ENCODE peak calls at places on chromosomes 7 and 10, in eight cellular contexts. One of them, this sample, is unnamed.

GRCh38 chr7:106757846-106758245 is 96.9 kb upstream of the CCDC71L start:
- DNase-seq in aorta: peak
- DNase-seq in putamen: no peak
- DNase-seq in HEK293T: no peak
- DNase-seq in GM12864: no peak
- DNase-seq in left cardiac atrium: peak
- DNase-seq in RWPE1: no peak
- DNase-seq in cardiac fibroblast: peak
- DNase-seq in this sample: no peak

GRCh38 chr10:12984165-12984747 is 17.3 kb downstream of the CCDC3 start:
- DNase-seq in aorta: no peak
- DNase-seq in putamen: no peak
- DNase-seq in HEK293T: no peak
- DNase-seq in GM12864: no peak
- DNase-seq in left cardiac atrium: no peak
- DNase-seq in RWPE1: no peak
- DNase-seq in cardiac fibroblast: peak
- DNase-seq in this sample: no peak

GRCh38 chr7:20301311-20301939 is 29.3 kb upstream of the ITGB8 start:
- DNase-seq in aorta: no peak
- DNase-seq in putamen: no peak
- DNase-seq in HEK293T: no peak
- DNase-seq in GM12864: no peak
- DNase-seq in left cardiac atrium: no peak
- DNase-seq in RWPE1: peak
- DNase-seq in cardiac fibroblast: peak
- DNase-seq in this sample: no peak

GRCh38 chr10:128361487-128361886 is 235.3 kb upstream of the MKI67 start:
- DNase-seq in aorta: no peak
- DNase-seq in putamen: no peak
- DNase-seq in HEK293T: no peak
- DNase-seq in GM12864: no peak
- DNase-seq in left cardiac atrium: no peak
- DNase-seq in RWPE1: no peak
- DNase-seq in cardiac fibroblast: no peak
- DNase-seq in this sample: no peak

GRCh38 chr10:1199897-1200721 is 143.9 kb downstream of the WDR37 start:
- DNase-seq in aorta: no peak
- DNase-seq in putamen: peak
- DNase-seq in HEK293T: no peak
- DNase-seq in GM12864: no peak
- DNase-seq in left cardiac atrium: no peak
- DNase-seq in RWPE1: no peak
- DNase-seq in cardiac fibroblast: no peak
- DNase-seq in this sample: no peak

GRCh38 chr10:49273626-49274025 is 25.3 kb upstream of the C10orf71 start:
- DNase-seq in aorta: no peak
- DNase-seq in putamen: no peak
- DNase-seq in HEK293T: no peak
- DNase-seq in GM12864: no peak
- DNase-seq in left cardiac atrium: no peak
- DNase-seq in RWPE1: no peak
- DNase-seq in cardiac fibroblast: no peak
- DNase-seq in this sample: peak

GRCh38 chr7:140506788-140507464 is 27.6 kb upstream of the MKRN1 start:
- DNase-seq in aorta: peak
- DNase-seq in putamen: no peak
- DNase-seq in HEK293T: peak
- DNase-seq in GM12864: no peak
- DNase-seq in left cardiac atrium: peak
- DNase-seq in RWPE1: no peak
- DNase-seq in cardiac fibroblast: peak
- DNase-seq in this sample: no peak

GRCh38 chr10:79208251-79208983 is 138.9 kb upstream of the PPIF start:
- DNase-seq in aorta: no peak
- DNase-seq in putamen: no peak
- DNase-seq in HEK293T: no peak
- DNase-seq in GM12864: no peak
- DNase-seq in left cardiac atrium: no peak
- DNase-seq in RWPE1: no peak
- DNase-seq in cardiac fibroblast: no peak
- DNase-seq in this sample: no peak

GRCh38 chr7:50718311-50718710 is 64.4 kb downstream of the GRB10 start:
- DNase-seq in aorta: no peak
- DNase-seq in putamen: no peak
- DNase-seq in HEK293T: no peak
- DNase-seq in GM12864: no peak
- DNase-seq in left cardiac atrium: no peak
- DNase-seq in RWPE1: no peak
- DNase-seq in cardiac fibroblast: no peak
- DNase-seq in this sample: no peak

GRCh38 chr10:32244011-32244410 is 102.9 kb downstream of the EPC1 start:
- DNase-seq in aorta: no peak
- DNase-seq in putamen: no peak
- DNase-seq in HEK293T: no peak
- DNase-seq in GM12864: no peak
- DNase-seq in left cardiac atrium: no peak
- DNase-seq in RWPE1: no peak
- DNase-seq in cardiac fibroblast: no peak
- DNase-seq in this sample: no peak

GRCh38 chr7:137718360-137718759 is 128.4 kb downstream of the DGKI start:
- DNase-seq in aorta: peak
- DNase-seq in putamen: no peak
- DNase-seq in HEK293T: no peak
- DNase-seq in GM12864: no peak
- DNase-seq in left cardiac atrium: no peak
- DNase-seq in RWPE1: no peak
- DNase-seq in cardiac fibroblast: no peak
- DNase-seq in this sample: no peak

GRCh38 chr10:97851341-97852001 is 1.8 kb downstream of the GOLGA7B start:
- DNase-seq in aorta: no peak
- DNase-seq in putamen: peak
- DNase-seq in HEK293T: no peak
- DNase-seq in GM12864: no peak
- DNase-seq in left cardiac atrium: no peak
- DNase-seq in RWPE1: no peak
- DNase-seq in cardiac fibroblast: no peak
- DNase-seq in this sample: no peak

GRCh38 chr7:19561121-19561805 is 147.6 kb downstream of the POLR1F start:
- DNase-seq in aorta: no peak
- DNase-seq in putamen: no peak
- DNase-seq in HEK293T: no peak
- DNase-seq in GM12864: no peak
- DNase-seq in left cardiac atrium: no peak
- DNase-seq in RWPE1: no peak
- DNase-seq in cardiac fibroblast: peak
- DNase-seq in this sample: no peak

GRCh38 chr7:47606176-47606575 is 24.3 kb upstream of the TNS3 start:
- DNase-seq in aorta: no peak
- DNase-seq in putamen: no peak
- DNase-seq in HEK293T: no peak
- DNase-seq in GM12864: no peak
- DNase-seq in left cardiac atrium: no peak
- DNase-seq in RWPE1: no peak
- DNase-seq in cardiac fibroblast: no peak
- DNase-seq in this sample: no peak

GRCh38 chr7:27188666-27189559 is 3.9 kb upstream of the HOXA11 start:
- DNase-seq in aorta: peak
- DNase-seq in putamen: no peak
- DNase-seq in HEK293T: no peak
- DNase-seq in GM12864: no peak
- DNase-seq in left cardiac atrium: no peak
- DNase-seq in RWPE1: no peak
- DNase-seq in cardiac fibroblast: peak
- DNase-seq in this sample: no peak

GRCh38 chr10:20494474-20494873 is 402.6 kb downstream of the NEBL start:
- DNase-seq in aorta: no peak
- DNase-seq in putamen: no peak
- DNase-seq in HEK293T: no peak
- DNase-seq in GM12864: no peak
- DNase-seq in left cardiac atrium: no peak
- DNase-seq in RWPE1: no peak
- DNase-seq in cardiac fibroblast: no peak
- DNase-seq in this sample: no peak

GRCh38 chr10:80498833-80499671 is 38.6 kb upstream of the SH2D4B start:
- DNase-seq in aorta: peak
- DNase-seq in putamen: peak
- DNase-seq in HEK293T: no peak
- DNase-seq in GM12864: no peak
- DNase-seq in left cardiac atrium: peak
- DNase-seq in RWPE1: peak
- DNase-seq in cardiac fibroblast: peak
- DNase-seq in this sample: no peak

GRCh38 chr7:117458977-117459583 is 20.7 kb upstream of the CFTR start:
- DNase-seq in aorta: no peak
- DNase-seq in putamen: no peak
- DNase-seq in HEK293T: no peak
- DNase-seq in GM12864: no peak
- DNase-seq in left cardiac atrium: no peak
- DNase-seq in RWPE1: no peak
- DNase-seq in cardiac fibroblast: peak
- DNase-seq in this sample: no peak

GRCh38 chr7:33904680-33905388 is 505 bp upstream of the BMPER start:
- DNase-seq in aorta: no peak
- DNase-seq in putamen: peak
- DNase-seq in HEK293T: peak
- DNase-seq in GM12864: no peak
- DNase-seq in left cardiac atrium: peak
- DNase-seq in RWPE1: peak
- DNase-seq in cardiac fibroblast: peak
- DNase-seq in this sample: no peak

GRCh38 chr10:60806951-60807350 is 28.7 kb downstream of the CDK1 start:
- DNase-seq in aorta: no peak
- DNase-seq in putamen: no peak
- DNase-seq in HEK293T: no peak
- DNase-seq in GM12864: no peak
- DNase-seq in left cardiac atrium: no peak
- DNase-seq in RWPE1: no peak
- DNase-seq in cardiac fibroblast: no peak
- DNase-seq in this sample: no peak

GRCh38 chr7:14855033-14855794 is 47.3 kb downstream of the DGKB start:
- DNase-seq in aorta: no peak
- DNase-seq in putamen: no peak
- DNase-seq in HEK293T: no peak
- DNase-seq in GM12864: no peak
- DNase-seq in left cardiac atrium: no peak
- DNase-seq in RWPE1: no peak
- DNase-seq in cardiac fibroblast: no peak
- DNase-seq in this sample: no peak

GRCh38 chr7:151518105-151518780 is 1.5 kb downstream of the RHEB start:
- DNase-seq in aorta: peak
- DNase-seq in putamen: no peak
- DNase-seq in HEK293T: no peak
- DNase-seq in GM12864: no peak
- DNase-seq in left cardiac atrium: peak
- DNase-seq in RWPE1: no peak
- DNase-seq in cardiac fibroblast: peak
- DNase-seq in this sample: peak

GRCh38 chr10:48983648-48984359 is 44.2 kb upstream of the LRRC18 start:
- DNase-seq in aorta: no peak
- DNase-seq in putamen: no peak
- DNase-seq in HEK293T: no peak
- DNase-seq in GM12864: no peak
- DNase-seq in left cardiac atrium: no peak
- DNase-seq in RWPE1: no peak
- DNase-seq in cardiac fibroblast: no peak
- DNase-seq in this sample: no peak

GRCh38 chr10:1115262-1115955 is 59.2 kb downstream of the WDR37 start:
- DNase-seq in aorta: no peak
- DNase-seq in putamen: no peak
- DNase-seq in HEK293T: no peak
- DNase-seq in GM12864: no peak
- DNase-seq in left cardiac atrium: no peak
- DNase-seq in RWPE1: no peak
- DNase-seq in cardiac fibroblast: no peak
- DNase-seq in this sample: no peak

GRCh38 chr10:50503661-50504320 is 120.0 kb downstream of the SGMS1 start:
- DNase-seq in aorta: no peak
- DNase-seq in putamen: no peak
- DNase-seq in HEK293T: no peak
- DNase-seq in GM12864: no peak
- DNase-seq in left cardiac atrium: no peak
- DNase-seq in RWPE1: peak
- DNase-seq in cardiac fibroblast: no peak
- DNase-seq in this sample: no peak

GRCh38 chr10:93468532-93469213 is 13.5 kb downstream of the MYOF start:
- DNase-seq in aorta: peak
- DNase-seq in putamen: no peak
- DNase-seq in HEK293T: no peak
- DNase-seq in GM12864: no peak
- DNase-seq in left cardiac atrium: no peak
- DNase-seq in RWPE1: peak
- DNase-seq in cardiac fibroblast: peak
- DNase-seq in this sample: no peak

GRCh38 chr10:124701881-124702656 is 42.1 kb downstream of the FAM53B start:
- DNase-seq in aorta: peak
- DNase-seq in putamen: no peak
- DNase-seq in HEK293T: no peak
- DNase-seq in GM12864: no peak
- DNase-seq in left cardiac atrium: peak
- DNase-seq in RWPE1: no peak
- DNase-seq in cardiac fibroblast: peak
- DNase-seq in this sample: no peak

GRCh38 chr10:34699904-34700303 is 115.2 kb downstream of the PARD3 start:
- DNase-seq in aorta: no peak
- DNase-seq in putamen: no peak
- DNase-seq in HEK293T: no peak
- DNase-seq in GM12864: no peak
- DNase-seq in left cardiac atrium: no peak
- DNase-seq in RWPE1: no peak
- DNase-seq in cardiac fibroblast: no peak
- DNase-seq in this sample: no peak

GRCh38 chr10:43708256-43708655 is 59.6 kb upstream of the ZNF32 start:
- DNase-seq in aorta: no peak
- DNase-seq in putamen: no peak
- DNase-seq in HEK293T: no peak
- DNase-seq in GM12864: no peak
- DNase-seq in left cardiac atrium: no peak
- DNase-seq in RWPE1: no peak
- DNase-seq in cardiac fibroblast: no peak
- DNase-seq in this sample: no peak

GRCh38 chr10:124000792-124001201 is 92.6 kb downstream of the CHST15 start:
- DNase-seq in aorta: no peak
- DNase-seq in putamen: no peak
- DNase-seq in HEK293T: no peak
- DNase-seq in GM12864: no peak
- DNase-seq in left cardiac atrium: no peak
- DNase-seq in RWPE1: no peak
- DNase-seq in cardiac fibroblast: peak
- DNase-seq in this sample: no peak

This sample was measured in stimulated activated effector memory CD8-positive, alpha-beta T cell treated with anti-CD3 and anti-CD28 coated beads, Interleukin-12 subunit alpha, Interleukin-12 subunit beta, amount 100 ng/mL, for 72 hours.